ENCODE peak calls at places on chromosomes 1 and 21, in six cellular contexts. Z, X, W, S, U and Y are unnamed samples.

GRCh38 chr1:96840396-96840795 is 118.8 kb downstream of the PTBP2 start:
- DNase-seq in X (no peak), W (no peak), S (no peak), Z (no peak), U (no peak), Y (no peak)

GRCh38 chr1:14915356-14916054 is 238.0 kb upstream of the TMEM51 start:
- DNase-seq in W (peak; percentile 72), Z (peak; percentile 56), S (peak; percentile 28), U (peak; percentile 54), X (peak; percentile 89), Y (no peak)

GRCh38 chr1:235703516-235703915 is 53.9 kb upstream of the GNG4 start:
- DNase-seq in W (no peak), S (no peak), U (no peak), X (no peak), Z (peak; percentile 48), Y (no peak)

GRCh38 chr1:93591833-93592635 is 89.6 kb downstream of the BCAR3 start:
- DNase-seq in X (no peak), U (no peak), S (no peak), Z (no peak), W (peak; percentile 71), Y (no peak)

GRCh38 chr1:67843335-67843734 is 10.1 kb upstream of the GNG12 start:
- DNase-seq in S (no peak), W (no peak), X (no peak), U (no peak), Z (no peak), Y (no peak)

GRCh38 chr1:202237052-202237451 is 43.5 kb downstream of the LGR6 start:
- DNase-seq in X (peak; percentile 86), U (peak; percentile 92), Z (peak; percentile 53), W (peak; percentile 35), S (peak; percentile 63), Y (peak; percentile 84)

GRCh38 chr1:221356693-221357092 is 385.2 kb downstream of the DUSP10 start:
- DNase-seq in X (no peak), W (no peak), S (no peak), Z (no peak), U (no peak), Y (no peak)

GRCh38 chr1:19892628-19893168 is 10.5 kb downstream of the OTUD3 start:
- DNase-seq in X (no peak), U (no peak), W (no peak), S (no peak), Z (peak; percentile 40), Y (no peak)

GRCh38 chr1:204624631-204625216 is 60.8 kb downstream of the LRRN2 start:
- DNase-seq in U (peak; percentile 72), S (no peak), X (no peak), Z (no peak), W (no peak), Y (no peak)

GRCh38 chr1:16164821-16165364 is 9.0 kb upstream of the EPHA2 start:
- DNase-seq in Z (no peak), S (no peak), X (no peak), U (no peak), W (no peak), Y (no peak)

GRCh38 chr1:36565576-36566501 is 83.1 kb upstream of the CSF3R start:
- DNase-seq in Z (no peak), S (no peak), X (peak; percentile 42), U (no peak), W (no peak), Y (no peak)

GRCh38 chr1:180266275-180267210 is 36.5 kb downstream of the LHX4 start:
- DNase-seq in U (no peak), S (no peak), X (no peak), Z (no peak), W (no peak), Y (no peak)

GRCh38 chr21:34737115-34737514 is 68.3 kb downstream of the CLIC6 start:
- DNase-seq in W (no peak), Z (peak; percentile 27), U (no peak), S (no peak), X (no peak), Y (no peak)

GRCh38 chr1:5892370-5892769 is 99.9 kb downstream of the NPHP4 start:
- DNase-seq in X (no peak), W (no peak), Z (no peak), S (no peak), U (no peak), Y (no peak)

GRCh38 chr21:27083144-27083543 is 116.3 kb upstream of the ADAMTS5 start:
- DNase-seq in S (no peak), X (no peak), Z (no peak), W (no peak), U (no peak), Y (no peak)

GRCh38 chr1:185645686-185646085 is 88.5 kb upstream of the HMCN1 start:
- DNase-seq in S (no peak), X (no peak), Z (peak; percentile 50), W (no peak), U (no peak), Y (no peak)

GRCh38 chr1:40313958-40314720 is 2.9 kb downstream of the COL9A2 start:
- DNase-seq in S (no peak), X (no peak), W (no peak), Z (no peak), U (no peak), Y (no peak)

GRCh38 chr1:156160744-156161181 is 7.4 kb downstream of the SEMA4A start:
- DNase-seq in Z (peak; percentile 79), S (no peak), U (peak; percentile 82), W (no peak), X (peak; percentile 81), Y (peak; percentile 65)

GRCh38 chr1:21901986-21902377 is 35.1 kb downstream of the HSPG2 start:
- DNase-seq in Z (peak; percentile 34), S (no peak), U (no peak), X (no peak), W (no peak), Y (no peak)
- H3K9ac ChIP-seq in Z (peak overlapping the region; percentile 55), S (no peak overlapping the region), U (no peak overlapping the region), X (no peak overlapping the region), W (no peak overlapping the region), Y (peak overlapping the region; percentile 42)

GRCh38 chr1:232627171-232627570 is 2.8 kb downstream of the SIPA1L2 start:
- DNase-seq in W (no peak), X (no peak), Z (no peak), U (no peak), S (no peak), Y (no peak)

GRCh38 chr1:232627645-232628334 is 2.1 kb downstream of the SIPA1L2 start:
- DNase-seq in U (peak; percentile 87), X (no peak), S (no peak), W (no peak), Z (peak; percentile 40), Y (peak; percentile 47)

GRCh38 chr1:232626452-232626851 is 3.5 kb downstream of the SIPA1L2 start:
- DNase-seq in W (no peak), X (no peak), S (no peak), U (no peak), Z (no peak), Y (no peak)

GRCh38 chr1:232624892-232625291 is 5.0 kb downstream of the SIPA1L2 start:
- DNase-seq in W (no peak), Z (peak; percentile 53), U (no peak), X (no peak), S (no peak), Y (no peak)

DNA sequence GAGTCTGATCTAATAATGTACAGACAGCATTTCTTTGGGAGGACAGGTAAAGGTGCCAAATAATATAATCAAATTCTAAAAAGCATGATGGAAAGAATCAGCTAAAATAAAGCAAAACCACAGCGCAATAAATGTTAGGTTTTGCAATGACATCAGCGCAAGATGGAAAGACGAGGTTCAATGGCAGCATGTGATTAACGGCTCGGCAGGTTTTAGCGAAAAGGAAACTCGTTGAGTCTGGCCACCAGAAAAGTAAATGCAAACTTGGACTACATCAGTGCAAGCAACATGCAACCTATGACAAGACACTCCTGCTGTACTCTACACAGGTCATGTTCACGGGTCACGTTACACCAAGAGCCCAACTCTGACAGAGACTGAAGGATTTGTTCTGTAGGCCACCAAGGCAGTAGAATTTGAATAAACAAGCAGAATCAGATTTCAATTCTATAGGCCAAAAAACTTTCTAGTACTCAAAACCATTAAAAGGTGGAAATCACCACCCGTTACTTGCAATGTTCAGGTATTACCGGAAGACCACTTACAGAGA is 4.5 kb downstream of the SIPA1L2 start:
- DNase-seq in W (no peak), U (no peak), Z (no peak), X (no peak), S (no peak), Y (no peak)
- H3K4me1 ChIP-seq in W (peaks cover 33% of the 10 kb centered on the region), U (peaks cover 24% of the 10 kb centered on the region), Z (peaks cover 20% of the 10 kb centered on the region), X (peaks cover 8% of the 10 kb centered on the region), S (peaks cover 70% of the 10 kb centered on the region), Y (peaks cover 2% of the 10 kb centered on the region)

GRCh38 chr1:109623601-109624161 is 4.0 kb downstream of the AMPD2 start:
- DNase-seq in Z (peak; percentile 40), U (no peak), S (no peak), X (peak; percentile 42), W (peak; percentile 33), Y (no peak)
- H3K4me3 ChIP-seq in Z (peak overlapping the region; percentile 31), U (no peak overlapping the region), S (no peak overlapping the region), X (no peak overlapping the region), W (no peak overlapping the region), Y (no peak overlapping the region)

GRCh38 chr1:21897844-21898243 is 39.3 kb downstream of the HSPG2 start:
- DNase-seq in Z (no peak), X (no peak), U (no peak), W (no peak), S (no peak), Y (no peak)

GRCh38 chr1:21899267-21899810 is 37.8 kb downstream of the HSPG2 start:
- DNase-seq in Z (no peak), S (no peak), X (no peak), W (no peak), U (no peak), Y (no peak)

GRCh38 chr1:21898326-21899155 is 38.6 kb downstream of the HSPG2 start:
- DNase-seq in U (no peak), W (no peak), Z (peak; percentile 84), X (no peak), S (no peak), Y (no peak)

GRCh38 chr1:21896026-21896425 is 41.1 kb downstream of the HSPG2 start:
- DNase-seq in S (no peak), X (no peak), W (no peak), U (no peak), Z (no peak), Y (no peak)

GRCh38 chr1:21896652-21897532 is 40.2 kb downstream of the HSPG2 start:
- DNase-seq in S (no peak), U (peak; percentile 75), W (no peak), X (no peak), Z (peak; percentile 80), Y (no peak)
- H3K9ac ChIP-seq in S (no peak overlapping the region), U (peak overlapping the region; percentile 10), W (no peak overlapping the region), X (no peak overlapping the region), Z (peak overlapping the region; percentile 56), Y (no peak overlapping the region)

GRCh38 chr1:26297057-26297790 is 9.2 kb downstream of the UBXN11 start:
- DNase-seq in S (no peak), W (no peak), U (no peak), X (no peak), Z (no peak), Y (no peak)
- H3K4me1 ChIP-seq in S (peaks cover 4% of the 10 kb centered on the region), W (no peaks in the 10 kb centered on the region), U (no peaks in the 10 kb centered on the region), X (no peaks in the 10 kb centered on the region), Z (no peaks in the 10 kb centered on the region), Y (no peaks in the 10 kb centered on the region)

DNA sequence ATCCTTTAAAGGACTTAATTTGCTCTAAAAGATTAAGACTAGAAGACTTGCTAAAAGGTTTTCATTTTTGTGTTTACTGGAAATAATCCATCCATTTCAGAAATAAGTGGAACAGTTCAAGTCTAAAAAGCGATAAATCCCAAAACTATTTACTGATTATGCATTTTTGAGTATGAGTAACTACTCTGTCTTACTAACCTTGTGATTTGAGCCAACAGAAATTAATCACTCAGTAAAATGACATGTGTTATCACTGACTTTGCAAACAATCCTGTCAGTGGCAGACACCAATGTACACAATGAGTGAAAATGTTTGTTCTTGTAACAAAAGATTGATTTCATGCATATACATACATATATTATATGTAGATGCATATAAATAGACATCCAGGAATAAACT is 218.0 kb downstream of the DENND1B start:
- DNase-seq in X (no peak), W (no peak), Z (peak; percentile 31), U (no peak), S (no peak), Y (no peak)
- H3K4me3 ChIP-seq in X (no peak overlapping the region), W (no peak overlapping the region), Z (no peak overlapping the region), U (no peak overlapping the region), S (no peak overlapping the region), Y (no peak overlapping the region)